ENCODE peak calls at places on chromosomes 13 and 19, in four cellular contexts. I, U, D and W are unnamed samples.

GRCh38 chr13:21420706-21421105 is 38.4 kb downstream of the ZDHHC20 start:
- DNase-seq in I (no peak), D (no peak), U (no peak), W (no peak)

GRCh38 chr19:52648336-52648990 is 10.3 kb upstream of the ZNF83 start:
- DNase-seq in U (no peak), I (no peak), D (no peak), W (no peak)

GRCh38 chr19:37691881-37692504 is 27.6 kb downstream of the ZNF607 start:
- DNase-seq in D (peak), I (peak), U (peak), W (peak)

GRCh38 chr13:109146912-109147624 is 517.7 kb downstream of the MYO16 start:
- DNase-seq in I (no peak), U (no peak), D (no peak), W (no peak)

GRCh38 chr13:111219306-111219705 is 101.1 kb upstream of the TEX29 start:
- DNase-seq in I (no peak), U (no peak), D (no peak), W (no peak)

GRCh38 chr19:23698711-23699520 is 11.9 kb upstream of the ZNF675 start:
- DNase-seq in U (no peak), D (peak), I (no peak), W (no peak)

GRCh38 chr19:35959040-35959967 is 23.1 kb downstream of the LRFN3 start:
- DNase-seq in I (peak), D (no peak), U (peak), W (no peak)

GRCh38 chr19:18699403-18700054 is 16.0 kb downstream of the CRTC1 start:
- DNase-seq in I (no peak), D (no peak), U (no peak), W (no peak)

GRCh38 chr19:35153701-35154534 is 617 bp upstream of the FXYD5 start:
- DNase-seq in I (peak), D (peak), U (peak), W (peak)